ENCODE peak calls at places on chromosomes 5 and 9, in ten cellular contexts. E is A549, B is B cell, Q is upper lobe of right lung, N is PC-9, T is hepatocyte, S is WERI-Rb-1, I is neural crest cell, L is fibroblast of villous mesenchyme, D is psoas muscle. Z is an unnamed sample.

GRCh38 chr9:124480621-124480981 is 26.6 kb downstream of the NR5A1 start:
- DNase-seq in N (no peak), S (peak), Q (no peak), B (no peak), T (peak), L (peak), D (no peak), I (peak), E (peak), Z (no peak)

GRCh38 chr9:92359380-92360007 is 33.7 kb downstream of the CENPP start:
- DNase-seq in E (no peak), B (no peak), S (peak), T (peak), Q (no peak), D (no peak), L (peak), I (no peak), N (no peak), Z (no peak)

GRCh38 chr5:108366500-108366899 is 15.4 kb downstream of the FBXL17 start:
- DNase-seq in D (no peak), L (peak), B (no peak), T (no peak), I (no peak), Q (no peak), S (no peak), N (no peak), E (no peak), Z (no peak)

GRCh38 chr5:120174089-120174488 is 290.0 kb upstream of the PRR16 start:
- DNase-seq in S (no peak), I (no peak), N (no peak), Q (no peak), E (no peak), L (no peak), T (no peak), D (no peak), B (no peak), Z (no peak)

GRCh38 chr5:91288517-91288916 is 94.6 kb downstream of the ARRDC3 start:
- DNase-seq in B (no peak), L (peak), E (no peak), I (no peak), D (no peak), S (peak), T (no peak), Q (no peak), N (no peak), Z (no peak)

GRCh38 chr5:159338143-159338542 is 7.9 kb upstream of the IL12B start:
- DNase-seq in I (no peak), N (no peak), Q (no peak), D (no peak), B (no peak), L (no peak), E (no peak), T (no peak), S (no peak), Z (no peak)

GRCh38 chr9:97876061-97876460 is 23.0 kb downstream of the FOXE1 start:
- DNase-seq in B (no peak), I (no peak), D (no peak), T (no peak), S (no peak), E (no peak), N (no peak), Q (no peak), L (no peak), Z (no peak)

GRCh38 chr5:177452688-177453638 is 6.3 kb downstream of the PRR7 start:
- DNase-seq in N (no peak), I (no peak), T (no peak), E (no peak), D (no peak), L (no peak), B (no peak), S (no peak), Q (no peak), Z (no peak)

GRCh38 chr5:126851441-126852103 is 74.6 kb downstream of the LMNB1 start:
- DNase-seq in T (no peak), D (peak), E (no peak), B (no peak), N (no peak), I (no peak), L (no peak), S (no peak), Q (no peak), Z (no peak)

GRCh38 chr9:99851028-99851822 is 29.5 kb downstream of the NR4A3 start:
- DNase-seq in T (no peak), L (no peak), S (no peak), E (no peak), N (no peak), B (peak), Q (no peak), D (no peak), I (no peak), Z (no peak)

GRCh38 chr9:6590772-6591384 is 54.7 kb downstream of the GLDC start:
- DNase-seq in D (no peak), L (no peak), I (no peak), E (no peak), T (peak), Q (no peak), S (no peak), N (peak), B (no peak), Z (no peak)

GRCh38 chr5:111655169-111655924 is 101.6 kb downstream of the NREP start:
- DNase-seq in E (no peak), B (no peak), S (no peak), T (peak), I (no peak), Q (no peak), N (no peak), L (peak), D (no peak), Z (no peak)

GRCh38 chr5:111367081-111367480 is 142.9 kb downstream of the CAMK4 start:
- DNase-seq in L (peak), N (peak), D (no peak), E (peak), Q (no peak), B (no peak), S (no peak), I (no peak), T (peak), Z (no peak)

GRCh38 chr5:65861830-65862241 is 64.5 kb upstream of the ERBIN start:
- DNase-seq in S (no peak), N (peak), Q (no peak), T (no peak), D (no peak), L (peak), I (no peak), E (peak), B (no peak), Z (no peak)

GRCh38 chr5:59319286-59319685 is 574.2 kb downstream of the PDE4D start:
- DNase-seq in B (no peak), T (no peak), I (no peak), N (no peak), Q (no peak), D (no peak), L (no peak), E (no peak), S (no peak), Z (no peak)

GRCh38 chr5:123452401-123452800 is 29.2 kb upstream of the CEP120 start:
- DNase-seq in E (no peak), I (no peak), D (no peak), L (no peak), Q (no peak), S (no peak), B (no peak), N (no peak), T (no peak), Z (no peak)

GRCh38 chr9:90274725-90275124 is 367.9 kb downstream of the DIRAS2 start:
- DNase-seq in S (no peak), Q (no peak), L (no peak), D (no peak), N (no peak), I (no peak), B (no peak), E (no peak), T (no peak), Z (no peak)
- TF ChIP-seq CTCF in S (peak), Q (no peak), L (no peak), D (no peak), N (no peak), I (no peak), B (no peak), E (no peak), T (no peak), Z (no peak)

DNA sequence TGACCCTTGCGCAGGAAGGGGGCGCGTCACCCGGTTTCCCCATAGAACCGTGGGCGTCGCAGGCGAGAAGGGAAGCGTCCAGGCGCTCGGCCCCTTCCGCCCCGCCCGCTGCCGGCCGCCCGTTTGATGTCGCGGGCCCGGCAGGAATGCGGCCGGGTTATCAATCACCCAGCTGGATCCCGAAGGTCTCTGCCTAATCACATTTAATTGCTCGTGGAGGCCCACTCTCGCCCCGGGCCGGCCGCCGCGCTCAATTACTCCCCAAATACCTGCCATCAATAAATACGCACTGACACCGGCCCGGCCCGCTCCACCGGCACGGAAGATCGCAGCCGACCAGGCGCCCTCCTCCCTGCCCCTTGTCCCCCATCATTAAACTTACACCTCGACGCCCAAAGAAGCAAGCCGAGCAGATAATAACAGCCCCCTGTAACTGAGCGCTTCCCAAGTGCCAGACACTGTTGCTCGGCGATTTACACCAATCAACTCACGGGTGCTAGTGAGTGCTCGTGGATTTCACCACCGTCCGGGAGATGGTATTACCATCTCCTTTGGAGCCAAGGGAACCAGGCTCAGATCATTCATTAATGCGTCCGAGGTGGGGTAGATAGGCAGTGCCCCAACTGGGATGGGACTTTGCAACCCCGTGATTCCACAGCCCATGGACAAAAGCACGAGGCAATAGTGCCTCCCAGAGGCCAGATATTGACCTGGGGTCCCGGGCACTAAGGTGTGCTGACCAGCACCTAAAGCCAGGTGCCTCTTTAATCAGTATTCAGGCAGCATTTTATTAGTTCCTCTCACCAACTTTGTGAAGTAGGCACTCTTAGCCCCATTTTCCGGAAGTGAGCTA is 11.3 kb downstream of the MSX2 start:
- DNase-seq in T (peak), N (no peak), L (peak), S (no peak), I (no peak), D (no peak), Q (no peak), B (no peak), E (peak), Z (no peak)
- TF ChIP-seq CTCF in T (peak), N (no peak), L (peak), S (peak), I (peak), D (peak), Q (peak), B (no peak), E (peak), Z (no peak)

GRCh38 chr5:3075309-3075708 is 323.8 kb upstream of the IRX2 start:
- DNase-seq in Q (no peak), T (no peak), B (no peak), N (no peak), L (no peak), S (no peak), E (no peak), D (no peak), I (no peak), Z (no peak)
- TF ChIP-seq CTCF in Q (no peak), T (no peak), B (no peak), N (peak), L (no peak), S (peak), E (no peak), D (no peak), I (peak), Z (no peak)

DNA sequence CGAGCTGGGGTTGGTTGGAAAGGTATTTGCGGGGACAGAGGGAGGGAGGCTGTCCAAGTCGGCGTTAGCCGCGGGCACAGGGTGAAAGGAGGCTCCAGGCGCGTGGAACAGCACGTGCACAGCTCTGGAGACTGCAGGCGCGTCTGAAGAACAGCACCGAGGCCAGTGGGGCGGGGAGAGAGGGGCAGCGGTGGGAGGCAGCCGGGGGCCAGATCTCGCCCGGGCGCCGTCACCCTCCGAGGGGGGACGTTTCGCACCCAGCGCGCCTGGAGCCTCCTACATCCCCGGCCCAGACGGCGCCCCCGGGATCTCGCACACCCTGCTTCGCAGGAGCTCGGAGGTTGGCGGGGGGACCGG is 79.6 kb downstream of the NTNG2 start:
- DNase-seq in B (no peak), D (no peak), S (no peak), E (no peak), T (no peak), Q (no peak), N (no peak), I (no peak), L (no peak), Z (no peak)
- TF ChIP-seq CTCF in B (no peak), D (no peak), S (peak), E (no peak), T (no peak), Q (no peak), N (no peak), I (no peak), L (no peak), Z (no peak)

GRCh38 chr9:131546336-131547084 is 1.2 kb downstream of the PRRT1B start:
- DNase-seq in S (no peak), T (no peak), B (no peak), E (no peak), Q (no peak), N (peak), L (peak), I (no peak), D (no peak), Z (no peak)

GRCh38 chr9:131543141-131543540 is 2.2 kb upstream of the PRRT1B start:
- DNase-seq in Q (no peak), L (no peak), N (no peak), E (no peak), S (no peak), I (no peak), T (no peak), D (no peak), B (no peak), Z (no peak)

GRCh38 chr9:131539223-131539923 is 6.0 kb upstream of the PRRT1B start:
- DNase-seq in T (no peak), E (no peak), N (no peak), L (no peak), D (no peak), Q (no peak), S (no peak), I (no peak), B (no peak), Z (no peak)

GRCh38 chr9:131545786-131546335 is 538 bp downstream of the PRRT1B start:
- DNase-seq in D (no peak), B (no peak), N (no peak), S (no peak), E (no peak), T (no peak), I (no peak), L (no peak), Q (no peak), Z (no peak)

GRCh38 chr9:131545003-131545785 is at the start of gene PRRT1B:
- DNase-seq in S (no peak), D (no peak), Q (peak), B (no peak), L (no peak), I (no peak), T (peak), N (peak), E (peak), Z (no peak)
- TF ChIP-seq CTCF in S (no peak), D (no peak), Q (no peak), B (no peak), L (no peak), I (no peak), T (no peak), N (no peak), E (no peak), Z (no peak)

GRCh38 chr5:138725153-138725884 is 27.9 kb upstream of the CTNNA1 start:
- DNase-seq in D (peak), T (peak), S (peak), E (peak), L (peak), N (peak), I (peak), B (no peak), Q (no peak), Z (no peak)

GRCh38 chr5:138722518-138722917 is 30.7 kb upstream of the CTNNA1 start:
- DNase-seq in E (no peak), B (no peak), I (no peak), L (no peak), D (no peak), Q (no peak), T (no peak), N (peak), S (peak), Z (no peak)

GRCh38 chr5:138726848-138727247 is 26.4 kb upstream of the CTNNA1 start:
- DNase-seq in N (no peak), I (no peak), B (no peak), L (no peak), E (no peak), S (no peak), D (no peak), T (no peak), Q (no peak), Z (no peak)

GRCh38 chr5:138724470-138725146 is 28.6 kb upstream of the CTNNA1 start:
- DNase-seq in L (no peak), I (no peak), B (no peak), S (no peak), T (no peak), D (peak), N (peak), E (no peak), Q (peak), Z (no peak)

GRCh38 chr5:138725885-138726457 is 27.3 kb upstream of the CTNNA1 start:
- DNase-seq in D (no peak), L (no peak), Q (no peak), S (no peak), B (no peak), T (peak), I (peak), E (no peak), N (no peak), Z (no peak)
- TF ChIP-seq CTCF in D (no peak), L (no peak), Q (no peak), S (no peak), B (no peak), T (no peak), I (no peak), E (no peak), N (no peak), Z (no peak)